ENCODE peak calls at places on chromosome 15, in eight cellular contexts. V is A549, F is esophagus squamous epithelium, Z is stomach, T is thyroid gland, C is tibial nerve, K is HCT116, P is heart left ventricle. I is an unnamed sample.

GRCh38 chr15:43241100-43241499 is 20.3 kb upstream of the EPB42 start:
- DNase-seq in V (no peak), K (no peak), C (no peak), P (peak; percentile 44), F (no peak), Z (no peak), T (no peak), I (no peak)

GRCh38 chr15:74317820-74318375 is 49.5 kb downstream of the CYP11A1 start:
- DNase-seq in T (peak; percentile 14), K (no peak), C (peak; percentile 82), Z (no peak), P (peak; percentile 93), F (no peak), V (no peak), I (no peak)

GRCh38 chr15:71752604-71753289 is 57.6 kb upstream of the NR2E3 start:
- DNase-seq in P (no peak), Z (no peak), T (peak; percentile 25), K (peak; percentile 65), C (no peak), V (peak; percentile 93), F (no peak), I (peak; percentile 84)

GRCh38 chr15:62391565-62392262 is 226.6 kb upstream of the C2CD4B start:
- DNase-seq in T (peak; percentile 59), K (no peak), C (peak; percentile 19), P (peak; percentile 72), F (no peak), Z (peak; percentile 50), V (peak; percentile 55), I (peak; percentile 68)

GRCh38 chr15:28919201-28919627 is 33.4 kb downstream of the APBA2 start:
- DNase-seq in T (peak; percentile 44), C (no peak), Z (no peak), F (no peak), P (no peak), V (peak; percentile 36), K (no peak), I (no peak)

GRCh38 chr15:22952826-22953579 is 27.2 kb downstream of the CYFIP1 start:
- DNase-seq in V (no peak), Z (no peak), P (no peak), K (no peak), F (no peak), T (no peak), C (no peak), I (no peak)

GRCh38 chr15:63203451-63204090 is 14.2 kb downstream of the RAB8B start:
- DNase-seq in P (no peak), V (no peak), K (no peak), Z (no peak), F (no peak), C (no peak), T (no peak), I (no peak)

GRCh38 chr15:30924353-30924752 is 20.6 kb downstream of the FAN1 start:
- DNase-seq in F (no peak), K (no peak), P (no peak), V (no peak), T (peak; percentile 22), Z (no peak), C (no peak), I (no peak)

GRCh38 chr15:93800805-93801204 is 430.6 kb upstream of the MCTP2 start:
- DNase-seq in C (no peak), T (no peak), P (no peak), Z (no peak), F (no peak), K (no peak), V (no peak), I (no peak)

GRCh38 chr15:74245342-74245931 is 9.3 kb downstream of the CCDC33 start:
- DNase-seq in F (no peak), K (no peak), Z (no peak), C (no peak), P (no peak), V (no peak), T (peak; percentile 43), I (no peak)

GRCh38 chr15:36414670-36415069 is 164.8 kb upstream of the CDIN1 start:
- DNase-seq in Z (no peak), C (no peak), P (no peak), K (no peak), F (no peak), T (no peak), V (no peak), I (no peak)

GRCh38 chr15:34365073-34365825 is 1.7 kb downstream of the LPCAT4 start:
- DNase-seq in C (no peak), Z (no peak), T (no peak), K (no peak), V (no peak), P (peak; percentile 83), F (no peak), I (no peak)

GRCh38 chr15:54585063-54585462 is 606.8 kb downstream of the UNC13C start:
- DNase-seq in P (no peak), K (no peak), C (no peak), Z (no peak), V (no peak), T (no peak), F (no peak), I (no peak)

GRCh38 chr15:54579855-54580254 is 601.6 kb downstream of the UNC13C start:
- DNase-seq in P (no peak), F (no peak), T (no peak), V (no peak), K (no peak), Z (no peak), C (no peak), I (no peak)

GRCh38 chr15:54580643-54581042 is 602.4 kb downstream of the UNC13C start:
- DNase-seq in F (no peak), Z (no peak), K (no peak), T (no peak), V (no peak), P (no peak), C (no peak), I (no peak)

DNA sequence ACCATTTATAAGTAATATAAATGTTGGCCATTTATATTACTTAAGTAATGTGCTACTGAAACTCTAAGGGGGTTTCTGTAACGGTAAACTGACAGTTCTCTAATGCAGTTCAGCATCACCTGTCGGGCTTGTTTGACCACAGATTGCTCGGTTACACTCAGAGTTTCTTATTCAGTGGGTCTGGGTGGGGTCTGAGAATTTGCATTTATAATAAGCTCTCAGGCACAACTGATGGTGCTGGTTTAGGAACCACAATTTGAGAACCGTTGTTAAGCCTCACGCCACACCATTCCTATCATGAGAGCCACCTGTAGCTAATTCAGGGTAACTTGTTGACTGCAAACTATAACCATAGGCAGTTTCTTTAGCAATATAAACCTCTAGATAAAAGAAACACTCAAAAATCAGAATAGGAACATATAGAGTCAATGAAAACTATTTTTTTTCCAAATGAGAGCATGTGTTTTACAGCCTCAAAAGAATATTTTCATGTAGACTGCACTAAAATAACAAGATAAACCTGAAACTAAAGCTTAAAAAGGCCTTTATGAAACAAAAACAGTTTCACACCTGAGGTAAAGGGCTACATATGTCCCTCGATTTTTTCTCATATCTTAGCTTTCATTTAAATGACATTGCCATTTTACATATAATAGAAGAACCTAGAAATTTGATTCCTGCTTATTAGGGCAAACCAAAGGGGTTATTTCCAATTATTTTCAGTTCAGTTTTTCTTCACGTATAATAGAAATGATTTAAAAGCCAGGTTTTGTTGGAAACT is 604.8 kb downstream of the UNC13C start:
- DNase-seq in C (no peak), K (no peak), P (no peak), F (no peak), Z (no peak), T (no peak), V (no peak), I (no peak)
- TF ChIP-seq POLR2A in C (no peak), K (no peak), P (no peak), F (no peak), Z (no peak), T (no peak), V (no peak), I (no peak)

GRCh38 chr15:58490405-58491150 is 58.8 kb downstream of the LIPC start:
- DNase-seq in C (no peak), F (no peak), K (no peak), Z (no peak), T (no peak), V (no peak), P (peak; percentile 70), I (peak; percentile 0)

GRCh38 chr15:58489693-58490404 is 58.1 kb downstream of the LIPC start:
- DNase-seq in C (no peak), K (no peak), T (no peak), V (no peak), Z (no peak), F (no peak), P (no peak), I (no peak)

GRCh38 chr15:58491151-58491473 is 59.3 kb downstream of the LIPC start:
- DNase-seq in Z (no peak), C (no peak), V (no peak), P (peak; percentile 45), F (no peak), K (no peak), T (peak; percentile 53), I (no peak)

GRCh38 chr15:58492661-58493397 is 61.0 kb downstream of the LIPC start:
- DNase-seq in Z (no peak), T (no peak), V (no peak), P (no peak), K (no peak), C (no peak), F (no peak), I (no peak)

GRCh38 chr15:58491499-58492202 is 59.9 kb downstream of the LIPC start:
- DNase-seq in V (no peak), K (no peak), F (no peak), C (no peak), T (peak; percentile 37), P (no peak), Z (no peak), I (peak; percentile 24)
- H3K27ac ChIP-seq in V (peak overlapping the region; percentile 44), K (no peak overlapping the region), F (no peak overlapping the region), C (no peak overlapping the region), T (peak overlapping the region; percentile 61), P (peak overlapping the region; percentile 64), Z (no peak overlapping the region), I (no peak overlapping the region)

DNA sequence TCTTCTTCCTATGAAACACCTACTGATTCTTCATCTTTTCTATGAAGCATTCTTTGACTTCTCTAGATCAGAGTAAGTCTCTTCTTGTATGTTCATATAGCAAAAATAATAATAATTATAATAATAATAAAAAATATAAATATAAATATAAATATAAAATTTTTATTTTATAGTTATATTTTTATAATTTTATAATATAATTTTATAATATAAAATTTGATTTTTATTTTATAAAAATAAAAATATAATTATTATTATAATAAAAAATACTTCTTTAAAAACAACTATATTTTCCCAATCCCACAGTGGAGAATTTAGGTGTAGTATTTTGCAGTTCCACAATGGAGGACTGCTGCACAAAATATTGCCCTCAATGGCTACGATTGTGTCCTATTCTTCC is 34.3 kb downstream of the DUT start:
- DNase-seq in P (no peak), F (no peak), C (no peak), T (no peak), Z (no peak), K (no peak), V (no peak), I (no peak)
- TF ChIP-seq CTCF in P (no peak), F (no peak), C (no peak), T (no peak), Z (no peak), K (no peak), V (no peak), I (no peak)

DNA sequence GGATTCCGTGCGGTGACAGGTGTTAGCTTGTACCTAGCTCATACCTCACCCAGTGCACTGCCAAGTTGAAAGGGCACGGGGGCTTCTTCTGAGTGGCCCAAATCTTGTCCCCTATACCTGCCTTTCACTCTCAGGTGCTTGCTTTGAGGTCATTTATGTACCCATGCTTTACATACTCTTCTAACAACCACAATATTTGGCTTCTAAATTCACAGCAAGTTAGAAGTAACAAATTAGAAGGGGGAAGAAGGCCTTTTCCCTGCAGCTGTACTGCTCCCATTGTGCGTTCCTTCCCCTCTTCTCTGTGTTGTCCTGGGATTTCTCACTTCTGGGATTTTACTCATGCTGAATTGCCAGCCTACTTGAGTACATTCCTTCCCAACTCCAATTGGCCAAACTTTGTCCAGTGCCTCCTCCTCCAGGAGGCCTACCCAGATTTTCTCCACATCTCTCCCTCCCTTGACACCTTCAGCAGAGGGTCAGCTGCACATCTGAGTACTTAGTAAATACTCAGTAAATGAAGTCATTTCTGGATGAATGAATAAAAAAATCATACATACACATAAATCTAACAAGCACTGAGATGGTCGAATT is 66.5 kb upstream of the POLG start:
- DNase-seq in V (no peak), K (no peak), F (no peak), P (no peak), Z (no peak), C (no peak), T (no peak), I (no peak)
- TF ChIP-seq POLR2A in V (no peak), K (no peak), F (no peak), P (no peak), Z (no peak), C (no peak), T (no peak), I (no peak)